ENCODE peak calls at places on chromosomes 12 and 14, in nine cellular contexts. C is RCC 7860; F is LHCN-M2; L is cardiac fibroblast; O is Karpas-422; V is MG63; B is GM04504; H is activated effector memory CD4-positive, alpha-beta T cell treated with anti-CD3 and anti-CD28 coated beads, Interleukin-2, amount 50 U/mL, for 16 hours; Q is mesothelial cell of epicardium. W is an unnamed sample.

GRCh38 chr14:77249286-77249685 is 21.7 kb downstream of the NGB start:
- DNase-seq in C (no peak), F (no peak), L (no peak), O (no peak), V (no peak), B (no peak), H (no peak), Q (no peak), W (no peak)

GRCh38 chr14:71415404-71415690 is 508.1 kb downstream of the PCNX1 start:
- DNase-seq in C (no peak), F (no peak), L (peak; percentile 77), O (no peak), V (no peak), B (no peak), H (no peak), Q (no peak), W (no peak)

GRCh38 chr14:31716208-31716607 is 155.0 kb downstream of the NUBPL start:
- DNase-seq in C (no peak), F (no peak), L (no peak), O (no peak), V (no peak), B (no peak), H (no peak), Q (no peak), W (no peak)

GRCh38 chr12:32362892-32363291 is 36.5 kb upstream of the FGD4 start:
- DNase-seq in C (no peak), F (no peak), L (no peak), O (no peak), V (no peak), B (no peak), H (no peak), Q (no peak), W (no peak)

GRCh38 chr12:64890873-64891468 is 66.5 kb downstream of the TBC1D30 start:
- DNase-seq in C (peak; percentile 29), F (peak; percentile 72), L (peak; percentile 74), O (peak; percentile 85), V (no peak), B (peak; percentile 28), H (no peak), Q (no peak), W (peak; percentile 72)

GRCh38 chr12:94954029-94954685 is 49.3 kb downstream of the NDUFA12 start:
- DNase-seq in C (peak; percentile 19), F (peak; percentile 96), L (peak; percentile 72), O (no peak), V (peak; percentile 7), B (no peak), H (no peak), Q (no peak), W (peak; percentile 50)

GRCh38 chr14:30214456-30215090 is 286.9 kb upstream of the PRKD1 start:
- DNase-seq in C (peak; percentile 4), F (peak; percentile 75), L (peak; percentile 88), O (peak; percentile 86), V (no peak), B (no peak), H (no peak), Q (no peak), W (peak; percentile 65)

GRCh38 chr14:74955229-74955999 is at the start of gene PGF:
- DNase-seq in C (no peak), F (peak; percentile 64), L (peak; percentile 50), O (no peak), V (peak; percentile 60), B (no peak), H (peak; percentile 79), Q (no peak), W (peak; percentile 38)

GRCh38 chr12:20212658-20213387 is 155.5 kb upstream of the PDE3A start:
- DNase-seq in C (peak; percentile 62), F (peak; percentile 83), L (peak; percentile 99), O (no peak), V (peak; percentile 96), B (peak; percentile 96), H (no peak), Q (no peak), W (peak; percentile 38)

GRCh38 chr12:124753993-124754392 is 109.7 kb downstream of the SCARB1 start:
- DNase-seq in C (no peak), F (no peak), L (no peak), O (no peak), V (no peak), B (no peak), H (no peak), Q (no peak), W (no peak)

GRCh38 chr12:52673713-52674415 is 6.3 kb downstream of the KRT1 start:
- DNase-seq in C (no peak), F (no peak), L (no peak), O (no peak), V (no peak), B (no peak), H (no peak), Q (no peak), W (no peak)

GRCh38 chr12:3252416-3252815 is 175.2 kb downstream of the TSPAN9 start:
- DNase-seq in C (no peak), F (no peak), L (peak; percentile 85), O (no peak), V (peak; percentile 80), B (peak; percentile 24), H (no peak), Q (no peak), W (no peak)

GRCh38 chr14:64726585-64726890 is 22.3 kb downstream of the PLEKHG3 start:
- DNase-seq in C (peak; percentile 25), F (peak; percentile 31), L (no peak), O (peak; percentile 45), V (peak; percentile 61), B (no peak), H (peak; percentile 88), Q (no peak), W (no peak)

GRCh38 chr14:94581127-94581999 is at the start of gene SERPINA5:
- DNase-seq in C (peak; percentile 16), F (peak; percentile 7), L (peak; percentile 59), O (no peak), V (no peak), B (no peak), H (no peak), Q (no peak), W (peak; percentile 3)

GRCh38 chr12:94941440-94941862 is 62.0 kb downstream of the NDUFA12 start:
- DNase-seq in C (no peak), F (peak; percentile 89), L (peak; percentile 80), O (peak; percentile 26), V (peak; percentile 84), B (peak; percentile 67), H (peak; percentile 72), Q (no peak), W (no peak)

GRCh38 chr12:1594045-1594294 is 411 bp downstream of the FBXL14 start:
- DNase-seq in C (peak; percentile 36), F (peak; percentile 67), L (peak; percentile 80), O (peak; percentile 87), V (peak; percentile 77), B (no peak), H (no peak), Q (no peak), W (peak; percentile 83)

GRCh38 chr12:27821259-27821973 is 41.4 kb upstream of the MANSC4 start:
- DNase-seq in C (peak; percentile 51), F (peak; percentile 84), L (peak; percentile 81), O (peak; percentile 90), V (peak; percentile 33), B (peak; percentile 46), H (peak; percentile 68), Q (no peak), W (peak; percentile 89)

GRCh38 chr14:60093606-60094005 is 1.9 kb downstream of the PCNX4 start:
- DNase-seq in C (no peak), F (peak; percentile 61), L (no peak), O (peak; percentile 78), V (no peak), B (no peak), H (no peak), Q (no peak), W (peak; percentile 55)

GRCh38 chr12:52075409-52075724 is 4.1 kb upstream of the SMIM41 start:
- DNase-seq in C (no peak), F (no peak), L (no peak), O (no peak), V (no peak), B (no peak), H (no peak), Q (no peak), W (no peak)

GRCh38 chr12:121334513-121335343 is 17.5 kb downstream of the ANAPC5 start:
- DNase-seq in C (peak; percentile 53), F (peak; percentile 64), L (peak; percentile 86), O (peak; percentile 83), V (no peak), B (peak; percentile 49), H (no peak), Q (no peak), W (peak; percentile 82)

GRCh38 chr12:51874486-51874885 is 13.4 kb upstream of the ANKRD33 start:
- DNase-seq in C (no peak), F (no peak), L (no peak), O (no peak), V (no peak), B (no peak), H (peak; percentile 60), Q (no peak), W (no peak)

GRCh38 chr12:53060721-53061276 is 10.9 kb downstream of the TNS2 start:
- DNase-seq in C (no peak), F (no peak), L (no peak), O (no peak), V (no peak), B (no peak), H (peak; percentile 60), Q (no peak), W (no peak)

GRCh38 chr14:29926701-29927595 is 699 bp downstream of the PRKD1 start:
- DNase-seq in C (no peak), F (peak; percentile 64), L (peak; percentile 64), O (no peak), V (peak; percentile 48), B (no peak), H (no peak), Q (peak; percentile 27), W (no peak)

GRCh38 chr12:102406033-102406584 is 74.3 kb downstream of the IGF1 start:
- DNase-seq in C (no peak), F (no peak), L (peak; percentile 11), O (no peak), V (peak; percentile 4), B (peak; percentile 14), H (no peak), Q (no peak), W (no peak)

GRCh38 chr14:68817513-68818212 is 24.8 kb upstream of the ZFP36L1 start:
- DNase-seq in C (no peak), F (no peak), L (no peak), O (peak; percentile 57), V (no peak), B (no peak), H (no peak), Q (no peak), W (no peak)

GRCh38 chr12:6765634-6766581 is at the start of gene PTMS:
- DNase-seq in C (peak; percentile 64), F (peak; percentile 86), L (peak; percentile 98), O (peak; percentile 53), V (peak; percentile 94), B (peak; percentile 75), H (peak; percentile 76), Q (peak; percentile 80), W (peak; percentile 59)

GRCh38 chr12:13000616-13000934 is 510 bp upstream of the HEBP1 start:
- DNase-seq in C (no peak), F (peak; percentile 28), L (no peak), O (no peak), V (no peak), B (no peak), H (no peak), Q (no peak), W (no peak)

GRCh38 chr12:102631274-102631673 is 150.9 kb upstream of the IGF1 start:
- DNase-seq in C (peak; percentile 79), F (peak; percentile 80), L (peak; percentile 21), O (no peak), V (no peak), B (peak; percentile 58), H (no peak), Q (no peak), W (no peak)

GRCh38 chr14:69398818-69399210 is 322 bp downstream of the SLC39A9 start:
- DNase-seq in C (no peak), F (no peak), L (no peak), O (no peak), V (no peak), B (no peak), H (no peak), Q (no peak), W (no peak)

W was measured in NB4.